ENCODE peak calls at places on chromosomes 3 and 15, in ten cellular contexts. B is cardiac muscle cell, J is heart left ventricle, F is hepatocyte, L is psoas muscle, Y is DND-41, A is IMR-90, Z is mammary epithelial cell, V is stomach, I is fibroblast of lung. W is an unnamed sample. For H3K4me1, the result is how much of the 10 kb centered on the place peaks cover.

GRCh38 chr3:4739289-4740236 is 239.7 kb upstream of the BHLHE40 start:
- DNase-seq in Z (no peak), I (no peak), J (no peak), Y (peak), A (no peak), L (no peak), B (no peak), V (no peak), F (no peak), W (no peak)

GRCh38 chr3:74824366-74824765 is 209.9 kb upstream of the CNTN3 start:
- DNase-seq in L (no peak), Z (peak), F (peak), V (no peak), J (no peak), B (no peak), Y (no peak), I (no peak), A (no peak), W (no peak)

GRCh38 chr3:44068753-44069152 is 172.9 kb upstream of the TOPAZ1 start:
- DNase-seq in J (no peak), V (no peak), Y (no peak), A (no peak), B (no peak), L (no peak), I (no peak), Z (no peak), F (no peak), W (no peak)

GRCh38 chr15:30997270-30997669 is 5.8 kb upstream of the MTMR10 start:
- DNase-seq in L (no peak), V (no peak), J (no peak), Y (no peak), I (no peak), F (no peak), Z (peak), B (no peak), A (no peak), W (no peak)

GRCh38 chr15:63430766-63431451 is 49.3 kb upstream of the CA12 start:
- DNase-seq in J (no peak), Z (no peak), V (no peak), A (no peak), B (no peak), Y (no peak), I (peak), L (no peak), F (no peak), W (no peak)

GRCh38 chr15:39381517-39381916 is 199.4 kb upstream of the THBS1 start:
- DNase-seq in L (no peak), A (no peak), Y (no peak), J (no peak), V (no peak), F (no peak), I (no peak), Z (peak), B (peak), W (no peak)

GRCh38 chr3:32106132-32106928 is at the start of gene GPD1L:
- DNase-seq in I (peak), J (peak), L (peak), F (peak), Z (peak), Y (peak), A (peak), V (peak), B (peak), W (peak)

GRCh38 chr3:31668258-31668657 is 135.5 kb downstream of the STT3B start:
- DNase-seq in B (no peak), J (no peak), L (no peak), I (no peak), A (no peak), Y (no peak), V (no peak), F (peak), Z (peak), W (no peak)

GRCh38 chr3:52222319-52223221 is 2.9 kb downstream of the TLR9 start:
- DNase-seq in V (no peak), F (no peak), L (no peak), Y (no peak), B (no peak), A (no peak), I (no peak), Z (no peak), J (no peak), W (no peak)
- H3K4me1 ChIP-seq in V (under half), F (under half), L (under half), Y (under half), B (under half), A (under half), I (under half), Z (under half), J (under half), W (under half)

DNA sequence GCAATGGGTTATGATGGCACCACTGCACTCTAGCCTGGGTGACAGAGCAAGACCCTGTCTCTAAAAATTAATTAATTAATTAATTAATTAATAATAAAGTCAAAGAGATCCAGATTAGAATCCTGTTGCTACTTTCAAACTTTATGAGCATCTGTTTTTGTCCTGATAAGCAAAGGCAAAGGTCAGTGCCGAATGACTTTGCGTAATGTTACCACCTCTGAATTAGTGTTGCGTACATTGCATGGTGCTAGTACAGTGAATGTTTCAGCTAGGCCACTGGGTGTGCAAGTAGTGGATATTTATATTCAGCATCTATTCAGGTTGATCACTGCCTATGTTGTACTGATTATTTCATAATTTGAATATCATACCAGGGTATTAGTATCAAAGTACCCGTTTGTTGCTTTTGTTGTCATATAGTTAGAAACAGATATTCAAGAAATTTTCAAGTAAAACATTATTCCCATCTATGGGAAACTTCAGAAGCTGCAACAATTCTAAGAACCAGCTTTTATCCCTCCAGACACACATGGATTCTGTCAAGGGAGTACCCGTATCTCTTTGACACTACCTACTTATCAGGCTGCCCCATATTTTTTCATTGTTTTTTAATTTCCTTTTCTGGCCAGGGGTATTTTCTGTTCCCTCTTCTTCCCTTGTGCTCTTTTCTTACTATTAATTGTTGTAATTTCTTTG is 127.1 kb upstream of the GRM7 start:
- DNase-seq in A (no peak), B (no peak), J (no peak), I (no peak), F (no peak), V (no peak), Z (no peak), L (no peak), Y (no peak), W (no peak)
- TF ChIP-seq CTCF in A (no peak), B (no peak), J (no peak), I (no peak), F (no peak), V (no peak), Z (no peak), L (no peak), Y (no peak), W (no peak)

DNA sequence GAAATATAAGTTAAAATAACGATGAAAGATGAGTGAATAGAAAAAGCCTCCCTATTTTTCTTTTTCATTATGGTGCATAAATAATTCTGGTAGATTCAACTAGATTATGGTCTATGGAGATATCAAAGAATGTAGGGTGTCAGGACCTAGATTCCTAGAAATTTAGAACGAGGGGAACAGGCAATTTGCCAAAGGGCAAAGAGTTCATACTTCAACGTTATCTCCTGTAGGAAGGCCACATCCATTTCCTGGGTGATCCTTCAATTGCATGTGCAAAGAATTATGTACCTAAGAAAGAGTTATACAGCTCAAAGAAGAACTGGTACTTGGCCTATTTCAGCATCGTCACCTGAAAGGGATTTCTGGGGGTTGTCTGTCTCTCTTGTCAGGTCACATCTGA is 351.8 kb downstream of the FOXP1 start:
- DNase-seq in V (no peak), I (no peak), Y (no peak), A (no peak), Z (no peak), J (no peak), B (no peak), L (no peak), F (no peak), W (no peak)
- H3K4me1 ChIP-seq in V (under half), I (under half), Y (under half), A (under half), Z (under half), J (under half), B (under half), L (under half), F (under half), W (under half)

GRCh38 chr3:100708989-100709839 is at the start of gene TFG:
- DNase-seq in J (peak), Y (peak), A (peak), B (peak), I (peak), V (peak), Z (peak), F (peak), L (peak), W (peak)

GRCh38 chr3:100706365-100706764 is 2.9 kb upstream of the TFG start:
- DNase-seq in I (no peak), J (no peak), V (no peak), F (no peak), Z (peak), L (no peak), B (peak), A (peak), Y (no peak), W (no peak)

GRCh38 chr3:100709840-100710235 is 544 bp downstream of the TFG start:
- DNase-seq in J (peak), V (no peak), Z (peak), L (peak), I (peak), A (peak), B (peak), Y (peak), F (peak), W (peak)

GRCh38 chr3:100708644-100708988 is 678 bp upstream of the TFG start:
- DNase-seq in B (no peak), J (no peak), F (peak), L (no peak), V (no peak), A (no peak), I (no peak), Z (no peak), Y (no peak), W (no peak)

GRCh38 chr3:100710355-100711198 is 1.3 kb downstream of the TFG start:
- DNase-seq in J (peak), I (peak), Z (peak), F (peak), Y (peak), V (peak), L (peak), A (peak), B (peak), W (no peak)
- TF ChIP-seq CTCF in J (no peak), I (peak), Z (peak), F (peak), Y (no peak), V (no peak), L (no peak), A (peak), B (peak), W (no peak)

GRCh38 chr3:64078966-64079365 is 55.7 kb upstream of the PSMD6 start:
- DNase-seq in B (no peak), I (no peak), Z (no peak), Y (no peak), J (no peak), A (no peak), F (no peak), V (no peak), L (no peak), W (no peak)

GRCh38 chr3:64074091-64074490 is 50.8 kb upstream of the PSMD6 start:
- DNase-seq in F (peak), J (no peak), A (peak), V (no peak), I (peak), B (peak), L (no peak), Z (no peak), Y (no peak), W (no peak)

GRCh38 chr3:64072111-64072510 is 48.8 kb upstream of the PSMD6 start:
- DNase-seq in Z (no peak), L (no peak), Y (no peak), F (no peak), A (no peak), B (no peak), V (no peak), I (no peak), J (no peak), W (no peak)

GRCh38 chr3:64073362-64073761 is 50.1 kb upstream of the PSMD6 start:
- DNase-seq in I (peak), Y (no peak), L (no peak), B (peak), J (no peak), F (no peak), Z (no peak), A (peak), V (no peak), W (no peak)

DNA sequence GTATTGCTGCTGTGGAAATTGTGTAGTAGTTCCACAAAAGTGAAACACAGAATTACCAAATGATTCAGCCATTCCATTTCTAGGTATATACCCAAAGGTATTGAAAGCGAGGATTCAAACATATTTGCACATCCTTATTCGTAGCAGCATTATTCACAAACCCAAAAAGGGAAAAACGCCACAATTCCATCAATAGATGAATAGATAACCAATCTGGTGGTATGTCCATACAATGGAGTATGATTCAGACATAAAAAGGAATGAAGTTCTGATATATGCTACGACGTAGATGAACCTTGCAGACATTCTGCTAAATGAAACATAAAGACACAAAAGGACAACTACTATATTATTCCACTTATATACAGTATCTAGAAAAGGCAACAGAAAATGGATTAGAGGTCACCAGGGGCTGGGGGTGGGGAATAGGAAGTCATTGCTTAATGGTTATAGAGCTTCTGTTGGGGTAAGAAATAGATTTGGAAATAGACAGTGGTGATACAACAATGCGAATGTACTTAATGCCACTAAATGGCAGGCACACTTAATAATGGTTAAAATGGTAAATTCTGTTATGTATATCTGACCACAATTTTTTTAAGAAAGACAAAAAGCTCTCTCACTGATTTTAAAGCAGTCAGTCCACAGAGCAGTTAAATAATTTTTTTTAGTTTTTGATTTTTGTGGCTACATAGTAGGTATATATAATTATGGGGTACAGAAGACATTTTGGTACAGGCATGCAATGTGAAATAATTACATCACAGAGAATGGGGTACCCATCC is 51.8 kb upstream of the PSMD6 start:
- DNase-seq in B (no peak), Z (no peak), I (no peak), V (no peak), A (no peak), J (no peak), F (no peak), L (no peak), Y (no peak), W (no peak)
- H3K4me1 ChIP-seq in B (under half), Z (under half), I (under half), V (under half), A (under half), J (under half), F (under half), L (under half), Y (under half), W (under half)

GRCh38 chr3:148903941-148904340 is 38.8 kb downstream of the CPA3 start:
- DNase-seq in I (no peak), J (no peak), F (no peak), V (no peak), B (no peak), L (no peak), Y (no peak), Z (no peak), A (no peak), W (no peak)

GRCh38 chr3:148902173-148902791 is 37.2 kb downstream of the CPA3 start:
- DNase-seq in A (peak), V (no peak), B (peak), I (peak), L (no peak), F (no peak), Z (no peak), Y (no peak), J (no peak), W (no peak)

DNA sequence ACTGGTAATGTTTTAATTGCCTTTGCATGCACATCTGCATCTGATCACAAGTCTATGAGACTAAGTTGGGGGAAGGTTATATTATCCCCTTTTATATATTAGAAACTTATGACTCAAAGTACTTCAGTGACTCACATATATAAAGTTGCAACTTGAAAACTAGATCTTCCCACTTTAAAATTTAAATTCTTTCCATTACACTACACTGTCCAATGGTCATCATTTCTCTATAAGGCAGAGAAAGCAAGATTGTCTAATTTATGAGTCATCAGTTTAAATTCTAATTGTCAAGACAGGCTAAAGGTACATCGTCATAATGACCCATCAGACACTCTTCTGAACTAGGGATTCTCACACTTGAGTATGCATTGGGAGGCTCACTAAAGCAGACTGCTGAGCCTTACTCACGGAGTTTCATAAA is 37.9 kb downstream of the CPA3 start:
- DNase-seq in F (no peak), J (no peak), L (no peak), V (no peak), Y (no peak), Z (peak), I (peak), B (peak), A (peak), W (no peak)
- TF ChIP-seq CTCF in F (no peak), J (no peak), L (no peak), V (no peak), Y (no peak), Z (no peak), I (no peak), B (no peak), A (no peak), W (no peak)

W was measured in gastrocnemius medialis.